ENCODE peak calls at places on chromosomes 7 and 10, in five cellular contexts. I is hepatocyte, J is T-helper 1 cell, Q is HT-29, G is substantia nigra. L is an unnamed sample.

GRCh38 chr10:78170026-78170475 is 136.4 kb downstream of the RPS24 start:
- DNase-seq in G (no peak), Q (no peak), I (no peak), J (no peak), L (no peak)

GRCh38 chr10:122126763-122127659 is 138.0 kb downstream of the TACC2 start:
- DNase-seq in G (no peak), I (peak), Q (peak), J (no peak), L (no peak)

GRCh38 chr10:86785021-86785420 is 28.6 kb downstream of the BMPR1A start:
- DNase-seq in G (no peak), I (no peak), Q (no peak), J (no peak), L (no peak)

GRCh38 chr7:5452937-5453540 is 29.4 kb upstream of the TNRC18 start:
- DNase-seq in I (no peak), Q (no peak), G (no peak), J (no peak), L (no peak)

GRCh38 chr10:69908071-69908470 is 106.4 kb downstream of the COL13A1 start:
- DNase-seq in Q (no peak), G (no peak), J (no peak), I (no peak), L (no peak)

GRCh38 chr7:38679419-38679818 is 48.2 kb upstream of the AMPH start:
- DNase-seq in Q (no peak), J (no peak), I (no peak), G (no peak), L (no peak)

GRCh38 chr7:141072548-141073172 is 1.2 kb upstream of the TMEM178B start:
- DNase-seq in G (peak), Q (peak), J (peak), I (peak), L (no peak)

GRCh38 chr7:90461216-90461615 is 8.2 kb upstream of the PTTG1IP2 start:
- DNase-seq in G (no peak), J (no peak), I (no peak), Q (no peak), L (no peak)

GRCh38 chr10:70563230-70563629 is 39.3 kb downstream of the PRF1 start:
- DNase-seq in J (no peak), G (no peak), Q (no peak), I (no peak), L (no peak)

GRCh38 chr7:73844848-73845460 is 2.6 kb upstream of the METTL27 start:
- DNase-seq in G (no peak), J (no peak), Q (no peak), I (peak), L (no peak)

GRCh38 chr10:122515022-122515424 is 45.5 kb upstream of the DMBT1 start:
- DNase-seq in G (peak), Q (no peak), I (peak), J (no peak), L (no peak)

GRCh38 chr10:72692057-72692891 is at the start of gene MCU:
- DNase-seq in Q (peak), J (peak), G (peak), I (peak), L (peak)

GRCh38 chr10:102184606-102185005 is 32.4 kb downstream of the NOLC1 start:
- DNase-seq in I (no peak), Q (no peak), G (no peak), J (no peak), L (no peak)

GRCh38 chr10:110437761-110438341 is 59.9 kb upstream of the DUSP5 start:
- DNase-seq in Q (no peak), G (no peak), I (no peak), J (no peak), L (no peak)

GRCh38 chr10:6148908-6149307 is 53.8 kb upstream of the PFKFB3 start:
- DNase-seq in Q (no peak), J (no peak), I (no peak), G (no peak), L (no peak)

GRCh38 chr7:29565982-29566746 is 2.5 kb downstream of the PRR15 start:
- DNase-seq in Q (peak), J (no peak), G (no peak), I (no peak), L (no peak)

GRCh38 chr10:108639010-108639409 is 1284.3 kb downstream of the XPNPEP1 start:
- DNase-seq in G (no peak), J (no peak), Q (no peak), I (no peak), L (no peak)

GRCh38 chr7:84021292-84021898 is 173.2 kb downstream of the SEMA3A start:
- DNase-seq in J (no peak), I (no peak), Q (no peak), G (no peak), L (no peak)

GRCh38 chr10:77091745-77092144 is 545.9 kb downstream of the KCNMA1 start:
- DNase-seq in I (no peak), G (no peak), J (no peak), Q (no peak), L (no peak)

GRCh38 chr7:1081931-1082401 is 5.9 kb upstream of the GPER1 start:
- DNase-seq in I (no peak), Q (peak), J (no peak), G (no peak), L (no peak)

GRCh38 chr10:97726636-97727178 is 10.2 kb upstream of the ZFYVE27 start:
- DNase-seq in I (peak), Q (peak), J (no peak), G (no peak), L (no peak)

GRCh38 chr7:44382459-44383300 is 57.3 kb upstream of the CAMK2B start:
- DNase-seq in Q (no peak), G (peak), J (no peak), I (no peak), L (peak)